ENCODE peak calls at places on chromosomes 3 and 15, in five cellular contexts. W is CD4-positive, alpha-beta T cell; A is HL-60; Z is MM.1S; Q is lung. P is an unnamed sample.

GRCh38 chr3:39021465-39022274 is 30.1 kb downstream of the SCN11A start:
- DNase-seq in Z (no peak), A (no peak), W (no peak), Q (no peak), P (no peak)

GRCh38 chr3:105553851-105554250 is 187.1 kb downstream of the ALCAM start:
- DNase-seq in A (no peak), Q (no peak), Z (no peak), W (no peak), P (no peak)

GRCh38 chr3:134300520-134300919 is 49.9 kb upstream of the RYK start:
- DNase-seq in Q (no peak), W (no peak), Z (no peak), A (no peak), P (no peak)

GRCh38 chr3:112046599-112046998 is 12.1 kb downstream of the TMPRSS7 start:
- DNase-seq in Q (no peak), A (no peak), W (no peak), Z (no peak), P (no peak)

GRCh38 chr3:10709110-10709781 is 106.8 kb upstream of the SLC6A11 start:
- DNase-seq in Q (no peak), Z (no peak), A (no peak), W (no peak), P (no peak)

GRCh38 chr15:39283531-39283930 is 297.3 kb upstream of the THBS1 start:
- DNase-seq in Q (no peak), A (no peak), Z (no peak), W (no peak), P (no peak)

GRCh38 chr3:193962986-193963683 is 172.8 kb upstream of the HES1 start:
- DNase-seq in Q (no peak), Z (peak), A (no peak), W (no peak), P (no peak)

GRCh38 chr3:8741581-8742355 is 8.2 kb downstream of the CAV3 start:
- DNase-seq in Z (no peak), A (no peak), Q (no peak), W (no peak), P (no peak)

GRCh38 chr3:119175869-119176756 is 2.7 kb downstream of the UPK1B start:
- DNase-seq in Z (no peak), Q (no peak), W (no peak), A (no peak), P (no peak)

GRCh38 chr3:25485673-25486072 is 57.6 kb downstream of the RARB start:
- DNase-seq in Z (no peak), W (no peak), Q (no peak), A (no peak), P (no peak)

GRCh38 chr3:117036259-117036799 is 326.8 kb downstream of the TUSC7 start:
- DNase-seq in W (no peak), A (peak), Z (no peak), Q (peak), P (no peak)

GRCh38 chr15:58398643-58399042 is 33.1 kb upstream of the LIPC start:
- DNase-seq in Z (no peak), W (no peak), Q (no peak), A (no peak), P (no peak)

GRCh38 chr3:189272500-189273119 is 100.8 kb downstream of the TPRG1 start:
- DNase-seq in Z (no peak), W (no peak), Q (no peak), A (no peak), P (no peak)

GRCh38 chr3:189262746-189263145 is 91.0 kb downstream of the TPRG1 start:
- DNase-seq in A (no peak), Z (peak), W (no peak), Q (no peak), P (no peak)

GRCh38 chr3:189270248-189270832 is 98.6 kb downstream of the TPRG1 start:
- DNase-seq in A (no peak), Q (peak), Z (peak), W (peak), P (no peak)

GRCh38 chr3:189269356-189269755 is 97.6 kb downstream of the TPRG1 start:
- DNase-seq in A (no peak), Z (no peak), Q (no peak), W (no peak), P (no peak)

GRCh38 chr3:189267981-189268613 is 96.3 kb downstream of the TPRG1 start:
- DNase-seq in W (no peak), Q (no peak), A (no peak), Z (no peak), P (no peak)
- TF ChIP-seq CTCF in W (no peak), Q (no peak), A (no peak), Z (peak), P (no peak)

GRCh38 chr15:66921319-66921718 is 144.1 kb upstream of the SMAD3 start:
- DNase-seq in Q (no peak), A (peak), W (no peak), Z (no peak), P (no peak)
- TF ChIP-seq CTCF in Q (no peak), A (no peak), W (no peak), Z (no peak), P (no peak)

GRCh38 chr3:56799251-56799882 is 2.4 kb downstream of the ARHGEF3 start:
- DNase-seq in W (no peak), Z (peak), A (no peak), Q (no peak), P (peak)
- TF ChIP-seq CTCF in W (peak), Z (peak), A (peak), Q (peak), P (peak)

DNA sequence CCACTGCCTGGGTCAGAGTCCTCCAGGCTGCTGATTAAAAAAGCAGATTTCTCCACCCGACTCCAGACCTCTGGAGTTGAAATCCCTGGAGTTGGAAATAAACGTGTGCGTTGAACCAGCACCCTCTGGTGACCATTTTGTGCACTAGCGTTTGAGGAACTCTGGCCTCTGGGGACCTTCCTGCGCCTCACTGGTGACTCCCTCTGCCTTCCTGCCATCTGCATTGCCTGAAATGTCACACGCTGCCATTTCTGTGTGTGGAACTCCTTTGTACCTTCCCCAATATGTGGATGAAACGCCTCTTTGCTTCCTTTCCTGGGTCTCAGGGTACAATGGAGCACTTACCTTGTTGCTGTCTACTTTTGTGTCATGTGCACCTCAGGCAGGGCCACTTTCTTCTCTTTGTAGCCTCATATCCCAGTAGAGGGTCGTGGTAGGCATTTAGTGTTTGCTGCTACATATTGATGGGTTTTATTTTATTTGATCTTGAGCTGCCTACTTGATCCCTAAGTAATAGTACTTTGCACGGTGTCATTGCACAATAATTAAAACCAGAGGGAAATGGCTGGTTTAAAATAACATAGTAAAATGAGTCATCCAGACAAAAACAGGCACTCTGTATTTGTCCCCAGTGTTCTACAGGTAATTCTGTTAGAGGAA is 56.8 kb downstream of the GPR171 start:
- DNase-seq in A (peak), Q (peak), W (peak), Z (peak), P (peak)
- TF ChIP-seq CTCF in A (peak), Q (peak), W (peak), Z (peak), P (peak)

GRCh38 chr3:127616836-127617605 is 12.0 kb upstream of the PODXL2 start:
- DNase-seq in A (no peak), Q (no peak), Z (no peak), W (no peak), P (no peak)
- TF ChIP-seq CTCF in A (no peak), Q (no peak), Z (no peak), W (no peak), P (no peak)

GRCh38 chr3:115108614-115109013 is 38.5 kb downstream of the ZBTB20 start:
- DNase-seq in A (no peak), Z (no peak), Q (no peak), W (no peak), P (no peak)

GRCh38 chr3:115113367-115113766 is 33.7 kb downstream of the ZBTB20 start:
- DNase-seq in A (no peak), Q (no peak), W (no peak), Z (no peak), P (no peak)

GRCh38 chr3:115110830-115111229 is 36.3 kb downstream of the ZBTB20 start:
- DNase-seq in W (no peak), Q (no peak), A (no peak), Z (no peak), P (no peak)

GRCh38 chr3:115111632-115112031 is 35.5 kb downstream of the ZBTB20 start:
- DNase-seq in Q (no peak), Z (no peak), W (no peak), A (no peak), P (no peak)
- TF ChIP-seq CTCF in Q (no peak), Z (no peak), W (no peak), A (no peak), P (no peak)

GRCh38 chr3:154728285-154728684 is 298.3 kb upstream of the GPR149 start:
- DNase-seq in Q (no peak), A (no peak), Z (no peak), W (no peak), P (no peak)

GRCh38 chr3:154730221-154730620 is 300.2 kb upstream of the GPR149 start:
- DNase-seq in Z (no peak), Q (no peak), W (no peak), A (no peak), P (no peak)
- TF ChIP-seq CTCF in Z (no peak), Q (no peak), W (no peak), A (no peak), P (no peak)

GRCh38 chr15:62344806-62345539 is 179.9 kb upstream of the C2CD4B start:
- DNase-seq in Z (peak), Q (peak), A (peak), W (peak), P (peak)
- TF ChIP-seq CTCF in Z (peak), Q (no peak), A (peak), W (peak), P (peak)

DNA sequence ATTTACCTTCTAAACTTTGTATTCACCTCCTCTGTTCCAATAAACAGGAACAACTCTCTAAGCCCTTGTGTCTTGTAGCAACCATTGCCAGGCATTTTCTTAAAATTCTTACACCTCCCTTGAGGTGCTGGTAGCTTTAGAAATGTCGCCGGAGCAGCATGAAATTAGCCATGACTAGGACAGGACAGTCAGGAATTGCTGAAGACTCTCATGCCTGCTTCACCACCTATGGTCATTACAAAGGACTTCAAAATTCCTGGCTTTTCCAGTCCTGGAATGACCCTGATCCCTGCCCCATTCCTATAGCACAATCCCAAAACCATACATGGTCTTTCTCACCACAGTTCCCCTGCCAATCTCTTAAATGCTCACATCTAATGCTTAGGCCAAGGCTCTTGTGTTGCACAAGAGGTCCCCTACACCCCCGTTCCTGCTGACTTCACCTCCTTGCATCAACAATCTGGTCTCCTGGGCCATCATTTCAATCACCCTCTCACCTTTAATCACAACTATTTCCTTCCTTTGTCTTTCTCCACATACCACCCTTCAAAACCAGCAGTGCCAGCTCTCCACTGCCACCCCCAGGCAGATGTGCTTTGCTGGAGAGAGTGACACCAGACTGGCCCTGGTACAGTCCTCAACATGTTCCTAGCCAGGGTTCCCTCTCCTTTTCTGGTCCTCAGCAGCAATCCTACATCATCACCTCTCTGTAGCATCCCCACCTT is 113.2 kb upstream of the TJP1 start:
- DNase-seq in Q (no peak), Z (no peak), W (no peak), A (no peak), P (no peak)
- TF ChIP-seq CTCF in Q (no peak), Z (peak), W (no peak), A (no peak), P (no peak)

DNA sequence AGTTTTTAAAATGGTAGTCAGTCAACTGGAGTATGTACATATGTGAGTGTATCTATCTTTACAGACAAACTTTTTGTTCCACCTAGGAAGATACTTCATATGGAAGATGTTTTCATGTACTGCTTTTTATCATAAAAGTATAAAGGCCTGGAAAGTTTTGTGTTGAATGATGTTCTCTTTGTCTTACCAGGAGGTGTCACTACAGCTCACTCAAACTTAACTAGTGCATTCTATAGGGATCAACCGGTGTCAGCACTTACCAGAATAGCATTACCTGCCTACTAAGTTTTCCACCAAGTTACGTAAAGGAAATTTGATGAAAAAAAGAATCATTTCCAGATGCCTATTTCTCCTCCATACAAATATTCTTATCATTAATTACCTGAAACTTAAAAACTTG is 522.6 kb upstream of the SEMA6D start:
- DNase-seq in W (no peak), Z (peak), Q (no peak), A (no peak), P (no peak)
- TF ChIP-seq CTCF in W (no peak), Z (peak), Q (no peak), A (no peak), P (no peak)

P was measured in GM13976.